ENCODE peak calls at places on chromosomes 2 and 18, in six cellular contexts. P is GM04504; N is activated CD8-positive, alpha-beta memory T cell treated with anti-CD3 and anti-CD28 coated beads, Interleukin-2, amount 50 U/mL, for 4 hours; B is AG09309; C is MCF 10A; T is NCI-H524. Y is an unnamed sample.

GRCh38 chr2:206260427-206261012 is 13.9 kb upstream of the ZDBF2 start:
- DNase-seq in B (peak), P (peak), N (no peak), T (no peak), C (peak), Y (peak)

GRCh38 chr2:26299488-26300092 is 46.4 kb upstream of the SELENOI start:
- DNase-seq in B (no peak), C (peak), P (peak), T (no peak), N (no peak), Y (no peak)

GRCh38 chr2:143128681-143129580 is at the start of gene ARHGAP15:
- DNase-seq in C (no peak), N (peak), B (no peak), P (no peak), T (no peak), Y (peak)

GRCh38 chr2:26582890-26583289 is 58.3 kb downstream of the CIB4 start:
- DNase-seq in P (no peak), N (no peak), B (no peak), T (no peak), C (no peak), Y (no peak)

GRCh38 chr2:178315488-178315948 is 121.2 kb downstream of the OSBPL6 start:
- DNase-seq in C (no peak), N (no peak), P (no peak), B (no peak), T (no peak), Y (no peak)

GRCh38 chr2:215921884-215922283 is 91.5 kb downstream of the MREG start:
- DNase-seq in P (no peak), B (no peak), T (no peak), N (no peak), C (peak), Y (no peak)

GRCh38 chr2:85712849-85713612 is 18.9 kb downstream of the GNLY start:
- DNase-seq in N (no peak), T (no peak), B (no peak), C (peak), P (no peak), Y (no peak)

GRCh38 chr2:230906471-230907230 is 18.4 kb downstream of the GPR55 start:
- DNase-seq in B (no peak), P (no peak), T (no peak), C (no peak), N (peak), Y (no peak)

GRCh38 chr2:235135990-235136561 is 184.3 kb downstream of the SH3BP4 start:
- DNase-seq in N (peak), P (peak), B (peak), C (peak), T (peak), Y (peak)

GRCh38 chr2:288002-288742 is at the start of gene ALKAL2:
- DNase-seq in B (no peak), N (peak), P (no peak), T (no peak), C (no peak), Y (no peak)

GRCh38 chr2:225998653-225999052 is 599.1 kb downstream of the NYAP2 start:
- DNase-seq in T (no peak), N (no peak), C (no peak), B (no peak), P (no peak), Y (no peak)

GRCh38 chr2:74910245-74910644 is 48.2 kb upstream of the POLE4 start:
- DNase-seq in C (no peak), P (no peak), B (no peak), T (no peak), N (no peak), Y (no peak)

GRCh38 chr18:10085405-10085804 is 171.6 kb downstream of the VAPA start:
- DNase-seq in C (no peak), B (no peak), N (no peak), T (no peak), P (peak), Y (no peak)

GRCh38 chr2:24418166-24418843 is 58.0 kb upstream of the ITSN2 start:
- DNase-seq in P (no peak), T (no peak), B (no peak), C (no peak), N (no peak), Y (no peak)

GRCh38 chr2:26184555-26185303 is 11.8 kb downstream of the GAREM2 start:
- DNase-seq in B (peak), C (no peak), P (peak), N (peak), T (no peak), Y (peak)

GRCh38 chr2:109513749-109514588 is 99.8 kb downstream of the SEPTIN10 start:
- DNase-seq in T (no peak), P (peak), N (no peak), B (peak), C (peak), Y (no peak)

GRCh38 chr2:171523339-171523931 is 1.2 kb downstream of the CYBRD1 start:
- DNase-seq in B (no peak), T (peak), C (peak), P (no peak), N (no peak), Y (peak)

GRCh38 chr2:127454595-127455565 is 36.7 kb downstream of the PROC start:
- DNase-seq in N (no peak), T (peak), B (no peak), C (no peak), P (no peak), Y (no peak)

GRCh38 chr2:106197878-106198277 is 3.8 kb upstream of the UXS1 start:
- DNase-seq in T (no peak), N (no peak), P (peak), B (peak), C (peak), Y (no peak)

GRCh38 chr2:159211447-159212396 is 74.8 kb downstream of the WDSUB1 start:
- DNase-seq in N (no peak), P (no peak), C (no peak), T (no peak), B (no peak), Y (no peak)

GRCh38 chr2:188695953-188696352 is 278.2 kb upstream of the COL3A1 start:
- DNase-seq in T (no peak), N (no peak), C (peak), B (peak), P (peak), Y (no peak)

GRCh38 chr2:112679484-112679883 is 33.7 kb downstream of the SLC20A1 start:
- DNase-seq in C (peak), P (no peak), T (no peak), B (no peak), N (no peak), Y (no peak)

GRCh38 chr2:42937171-42937875 is 144.9 kb upstream of the HAAO start:
- DNase-seq in T (no peak), B (no peak), P (no peak), N (no peak), C (peak), Y (no peak)

GRCh38 chr2:43005211-43005974 is 213.0 kb upstream of the HAAO start:
- DNase-seq in N (no peak), C (no peak), B (no peak), P (no peak), T (no peak), Y (no peak)

GRCh38 chr2:197113221-197113831 is 186.8 kb upstream of the PGAP1 start:
- DNase-seq in B (no peak), T (no peak), N (no peak), P (no peak), C (peak), Y (peak)

GRCh38 chr2:31440764-31441163 is 26.2 kb upstream of the XDH start:
- DNase-seq in C (peak), T (peak), N (no peak), B (peak), P (peak), Y (no peak)

GRCh38 chr2:43139996-43140621 is 86.3 kb downstream of the ZFP36L2 start:
- DNase-seq in N (no peak), T (no peak), C (no peak), B (no peak), P (peak), Y (no peak)

GRCh38 chr2:120857931-120858330 is 122.3 kb downstream of the GLI2 start:
- DNase-seq in C (no peak), T (no peak), N (no peak), P (no peak), B (no peak), Y (no peak)

GRCh38 chr2:32626591-32627221 is 1.1 kb upstream of the TTC27 start:
- DNase-seq in B (no peak), T (no peak), P (no peak), C (no peak), N (no peak), Y (no peak)

GRCh38 chr2:223101340-223102039 is 49.5 kb downstream of the KCNE4 start:
- DNase-seq in P (no peak), N (no peak), T (peak), B (no peak), C (peak), Y (peak)

GRCh38 chr2:9630001-9630749 is 622 bp downstream of the YWHAQ start:
- DNase-seq in P (no peak), T (peak), B (no peak), N (peak), C (peak), Y (peak)

GRCh38 chr2:152743004-152743403 is 24.6 kb downstream of the ARL6IP6 start:
- DNase-seq in P (no peak), T (no peak), B (no peak), N (no peak), C (peak), Y (peak)

GRCh38 chr18:57447154-57447621 is 12.0 kb downstream of the ONECUT2 start:
- DNase-seq in B (no peak), C (peak), N (no peak), T (no peak), P (no peak), Y (no peak)

GRCh38 chr2:173511942-173512341 is 157.3 kb downstream of the CDCA7 start:
- DNase-seq in B (no peak), C (peak), N (no peak), T (no peak), P (no peak), Y (no peak)

GRCh38 chr2:193847140-193847539 is 1652.4 kb upstream of the TMEFF2 start:
- DNase-seq in B (peak), P (peak), N (no peak), T (no peak), C (peak), Y (no peak)

GRCh38 chr2:216551234-216551633 is 52.6 kb downstream of the RPL37A start:
- DNase-seq in P (no peak), T (no peak), N (no peak), C (peak), B (no peak), Y (no peak)

GRCh38 chr18:10453885-10454772 is at the start of gene APCDD1:
- DNase-seq in C (no peak), B (no peak), N (no peak), P (no peak), T (no peak), Y (no peak)

GRCh38 chr2:128388414-128389032 is 69.9 kb upstream of the HS6ST1 start:
- DNase-seq in N (peak), B (no peak), T (no peak), C (no peak), P (no peak), Y (no peak)

GRCh38 chr2:9138507-9139085 is 68.0 kb upstream of the ASAP2 start:
- DNase-seq in N (no peak), P (no peak), T (peak), B (no peak), C (no peak), Y (no peak)

GRCh38 chr18:62157843-62158242 is 29.0 kb downstream of the PIGN start:
- DNase-seq in T (no peak), B (no peak), P (no peak), N (no peak), C (no peak), Y (no peak)